ENCODE peak calls at places on chromosome 5, in four cellular contexts. Y, U, A and O are unnamed samples.

GRCh38 chr5:78639811-78640210 is 8.8 kb downstream of the LHFPL2 start:
- DNase-seq in A (no peak), Y (no peak), U (no peak), O (no peak)

GRCh38 chr5:95448836-95449235 is 57.7 kb downstream of the FAM81B start:
- DNase-seq in U (no peak), Y (no peak), A (no peak), O (no peak)

GRCh38 chr5:34007116-34007674 is 655 bp downstream of the AMACR start:
- DNase-seq in U (no peak), A (no peak), Y (no peak), O (no peak)

GRCh38 chr5:135729582-135729879 is 104.9 kb upstream of the SLC25A48 start:
- DNase-seq in A (no peak), Y (no peak), U (no peak), O (no peak)

GRCh38 chr5:170885779-170886178 is 24.0 kb downstream of the RANBP17 start:
- DNase-seq in A (no peak), Y (no peak), U (no peak), O (no peak)

GRCh38 chr5:11062379-11062778 is 301.3 kb upstream of the DAP start:
- DNase-seq in A (no peak), U (no peak), Y (no peak), O (no peak)

GRCh38 chr5:40976836-40977235 is 67.5 kb downstream of the C7 start:
- DNase-seq in A (no peak), U (no peak), Y (no peak), O (no peak)

GRCh38 chr5:40623480-40624420 is 56.0 kb upstream of the PTGER4 start:
- DNase-seq in Y (no peak), U (no peak), A (no peak), O (no peak)

GRCh38 chr5:59685806-59686205 is 207.7 kb downstream of the PDE4D start:
- DNase-seq in U (no peak), Y (no peak), A (no peak), O (no peak)

GRCh38 chr5:132776077-132776931 is 735 bp downstream of the SEPTIN8 start:
- DNase-seq in U (no peak), Y (peak; percentile 88), A (peak; percentile 19), O (no peak)

GRCh38 chr5:167389537-167389936 is 901.9 kb upstream of the WWC1 start:
- DNase-seq in U (no peak), A (no peak), Y (no peak), O (no peak)

GRCh38 chr5:169128679-169129078 is 172.3 kb downstream of the SLIT3 start:
- DNase-seq in Y (no peak), U (no peak), A (no peak), O (no peak)

GRCh38 chr5:32522429-32523143 is 62.8 kb upstream of the SUB1 start:
- DNase-seq in A (no peak), U (no peak), Y (no peak), O (no peak)

GRCh38 chr5:54663876-54664275 is 146.3 kb downstream of the SNX18 start:
- DNase-seq in U (no peak), A (no peak), Y (no peak), O (no peak)

GRCh38 chr5:137263319-137263718 is 235.8 kb downstream of the SPOCK1 start:
- DNase-seq in U (no peak), Y (no peak), A (no peak), O (no peak)

GRCh38 chr5:159098285-159099048 is 1.2 kb downstream of the EBF1 start:
- DNase-seq in A (no peak), U (no peak), Y (no peak), O (no peak)

GRCh38 chr5:159097461-159098284 is 2.0 kb downstream of the EBF1 start:
- DNase-seq in U (no peak), Y (no peak), A (no peak), O (no peak)

GRCh38 chr5:159095218-159095617 is 4.5 kb downstream of the EBF1 start:
- DNase-seq in U (no peak), A (no peak), Y (no peak), O (no peak)

GRCh38 chr5:159095882-159096554 is 3.7 kb downstream of the EBF1 start:
- DNase-seq in A (no peak), U (no peak), Y (no peak), O (no peak)

GRCh38 chr5:159096555-159097460 is 2.9 kb downstream of the EBF1 start:
- DNase-seq in A (no peak), U (no peak), Y (no peak), O (no peak)
- H3K9ac ChIP-seq in A (no peak overlapping the region), U (no peak overlapping the region), Y (no peak overlapping the region), O (no peak overlapping the region)

GRCh38 chr5:123083298-123083697 is 5.7 kb upstream of the PRDM6 start:
- DNase-seq in A (no peak), U (no peak), Y (no peak), O (no peak)
- TF ChIP-seq FOSL1 in A (no peak), U (no peak), Y (no peak), O (no peak)

GRCh38 chr5:9376363-9377117 is 169.3 kb downstream of the SEMA5A start:
- DNase-seq in A (no peak), U (no peak), Y (no peak), O (no peak)
- H3K9ac ChIP-seq in A (no peak overlapping the region), U (no peak overlapping the region), Y (no peak overlapping the region), O (no peak overlapping the region)

GRCh38 chr5:36728697-36729543 is 122.5 kb downstream of the SLC1A3 start:
- DNase-seq in U (no peak), Y (peak; percentile 79), A (peak; percentile 65), O (no peak)
- TF ChIP-seq FOSL1 in U (no peak), Y (no peak), A (no peak), O (peak; percentile 20)

GRCh38 chr5:14469485-14470377 is 111.9 kb upstream of the OTULINL start:
- DNase-seq in A (no peak), Y (no peak), U (no peak), O (no peak)
- H3K9ac ChIP-seq in A (no peak overlapping the region), Y (no peak overlapping the region), U (no peak overlapping the region), O (no peak overlapping the region)